ENCODE peak calls at places on chromosomes 4 and X, in seven cellular contexts. Y is mesenchymal stem cell, T is IMR-90, N is neuronal stem cell, K is H1, F is H9, H is trophoblast cell. P is an unnamed sample.

GRCh38 chr4:5451243-5451642 is 257.1 kb downstream of the EVC2 start:
- DNase-seq in F (no peak), K (no peak), T (no peak), N (no peak), H (no peak), Y (no peak), P (no peak)

GRCh38 chrX:148337873-148338272 is 162.5 kb upstream of the AFF2 start:
- DNase-seq in F (no peak), Y (no peak), N (no peak), H (no peak), K (no peak), T (no peak), P (no peak)

GRCh38 chr4:128574706-128575105 is 234.8 kb upstream of the JADE1 start:
- DNase-seq in N (peak; percentile 48), F (peak; percentile 82), T (peak; percentile 68), K (peak; percentile 81), Y (no peak), H (peak; percentile 64), P (peak; percentile 92)

GRCh38 chrX:3124041-3124440 is 82.8 kb downstream of the ARSF start:
- DNase-seq in H (no peak), Y (no peak), T (peak; percentile 64), K (no peak), F (no peak), N (no peak), P (no peak)

GRCh38 chr4:80268081-80268823 is 1.8 kb downstream of the FGF5 start:
- DNase-seq in F (peak; percentile 58), Y (peak; percentile 43), K (no peak), T (peak; percentile 53), N (no peak), H (no peak), P (peak; percentile 45)

GRCh38 chr4:123587983-123588494 is 191.4 kb downstream of the SPRY1 start:
- DNase-seq in Y (peak; percentile 99), K (no peak), H (peak; percentile 30), N (no peak), F (no peak), T (peak; percentile 93), P (no peak)

GRCh38 chr4:135838889-135839288 is 1637.3 kb upstream of the PABPC4L start:
- DNase-seq in N (peak; percentile 8), Y (peak; percentile 80), T (peak; percentile 2), K (no peak), H (peak; percentile 65), F (peak; percentile 55), P (peak; percentile 93)

GRCh38 chr4:157997296-157997695 is 175.5 kb downstream of the GASK1B start:
- DNase-seq in Y (no peak), T (no peak), H (no peak), N (no peak), F (no peak), K (no peak), P (no peak)

GRCh38 chr4:88043001-88043400 is 35.6 kb downstream of the PKD2 start:
- DNase-seq in Y (no peak), T (no peak), N (no peak), F (no peak), K (no peak), H (no peak), P (no peak)

GRCh38 chr4:40564815-40565505 is 64.7 kb downstream of the RBM47 start:
- DNase-seq in N (no peak), T (no peak), H (no peak), K (no peak), F (no peak), Y (peak; percentile 63), P (peak; percentile 86)

GRCh38 chr4:174324725-174325124 is 41.0 kb downstream of the CEP44 start:
- DNase-seq in N (no peak), H (no peak), Y (no peak), F (no peak), K (no peak), T (peak; percentile 52), P (no peak)

DNA sequence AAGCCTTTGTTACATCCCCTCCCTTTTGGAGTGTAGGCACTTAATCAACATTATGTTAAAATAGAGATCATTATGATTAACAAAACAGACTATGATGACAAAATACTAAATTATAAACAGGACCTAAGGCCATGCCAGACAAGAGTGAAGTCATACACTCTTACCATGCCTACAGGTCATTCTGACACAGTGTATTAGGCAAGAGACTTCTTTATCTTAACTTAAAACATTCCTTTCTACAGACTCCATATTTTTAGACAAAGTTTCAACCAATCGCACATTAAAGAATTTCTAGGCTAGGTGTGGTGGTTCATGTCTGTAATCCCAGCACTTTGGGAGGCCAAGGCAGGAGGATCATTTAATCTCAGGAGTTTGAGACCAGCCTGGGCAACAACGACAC is 128.6 kb upstream of the SLC34A2 start:
- DNase-seq in N (no peak), F (no peak), T (no peak), H (peak; percentile 61), Y (no peak), K (no peak), P (no peak)
- H3K4ac ChIP-seq in N (no peak overlapping the region), F (no peak overlapping the region), T (no peak overlapping the region), H (no peak overlapping the region), Y (no peak overlapping the region), K (no peak overlapping the region), P (no peak overlapping the region)

DNA sequence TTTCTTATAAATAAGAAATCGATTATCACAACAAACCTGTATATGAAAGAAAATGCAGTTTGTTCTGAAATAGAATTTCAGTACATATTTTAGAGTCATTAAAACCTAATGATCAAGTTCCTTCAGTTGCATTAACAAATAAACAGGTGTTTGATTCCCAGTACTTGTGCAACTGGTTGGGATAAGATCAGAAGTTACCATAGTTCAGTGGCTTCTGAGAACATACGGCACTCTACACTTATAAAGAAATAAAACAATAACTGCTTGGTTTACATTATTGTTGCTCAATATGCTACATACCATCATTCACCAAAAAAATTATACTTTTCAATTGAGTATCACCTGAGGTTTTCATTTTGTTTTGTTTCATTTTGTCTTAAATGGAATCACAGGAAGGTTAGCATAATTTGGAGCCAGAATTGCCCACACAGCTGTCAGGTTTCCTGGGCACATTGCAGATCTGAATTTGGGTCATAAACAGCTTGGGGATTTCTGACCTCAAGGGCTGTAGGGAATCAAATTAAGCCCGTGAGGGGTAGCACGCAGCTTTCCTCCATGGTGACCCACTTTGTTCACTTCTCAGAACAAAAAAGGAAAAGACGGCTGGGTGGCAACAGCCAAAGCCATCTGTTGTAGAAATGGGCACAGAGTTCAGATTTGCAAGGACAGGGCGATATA is 14.9 kb upstream of the CCNG2 start:
- DNase-seq in Y (no peak), F (no peak), H (no peak), T (no peak), K (no peak), N (no peak), P (no peak)
- H4K8ac ChIP-seq in Y (no peak overlapping the region), F (no peak overlapping the region), H (no peak overlapping the region), T (no peak overlapping the region), K (no peak overlapping the region), N (no peak overlapping the region), P (peak overlapping the region; percentile 15)

GRCh38 chr4:63459329-63459728 is 949.9 kb downstream of the TECRL start:
- DNase-seq in K (no peak), T (no peak), Y (no peak), H (no peak), N (no peak), F (no peak), P (no peak)

GRCh38 chr4:63460075-63460474 is 949.2 kb downstream of the TECRL start:
- DNase-seq in Y (no peak), N (no peak), T (no peak), F (no peak), H (no peak), K (no peak), P (no peak)

DNA sequence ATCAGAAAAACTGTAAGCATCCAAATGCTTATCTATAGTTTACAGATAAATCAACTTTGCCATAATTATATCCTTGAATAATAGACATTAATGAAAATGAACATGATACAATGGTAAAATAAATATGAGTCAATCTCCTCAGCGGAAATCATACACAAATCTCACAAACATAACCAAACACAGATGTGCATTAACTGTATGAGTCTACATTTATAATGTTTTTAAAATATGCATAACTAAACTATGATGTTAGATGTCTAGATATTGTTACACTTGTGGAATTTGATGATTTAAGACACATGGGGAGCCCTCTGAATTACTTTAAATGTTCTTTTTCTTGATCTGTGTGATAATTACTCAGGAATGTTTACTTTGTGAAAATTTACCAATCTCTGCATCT is 951.2 kb downstream of the TECRL start:
- DNase-seq in F (no peak), Y (no peak), T (no peak), H (no peak), K (no peak), N (no peak), P (no peak)
- H3K4ac ChIP-seq in F (no peak overlapping the region), Y (no peak overlapping the region), T (no peak overlapping the region), H (no peak overlapping the region), K (no peak overlapping the region), N (no peak overlapping the region), P (no peak overlapping the region)

DNA sequence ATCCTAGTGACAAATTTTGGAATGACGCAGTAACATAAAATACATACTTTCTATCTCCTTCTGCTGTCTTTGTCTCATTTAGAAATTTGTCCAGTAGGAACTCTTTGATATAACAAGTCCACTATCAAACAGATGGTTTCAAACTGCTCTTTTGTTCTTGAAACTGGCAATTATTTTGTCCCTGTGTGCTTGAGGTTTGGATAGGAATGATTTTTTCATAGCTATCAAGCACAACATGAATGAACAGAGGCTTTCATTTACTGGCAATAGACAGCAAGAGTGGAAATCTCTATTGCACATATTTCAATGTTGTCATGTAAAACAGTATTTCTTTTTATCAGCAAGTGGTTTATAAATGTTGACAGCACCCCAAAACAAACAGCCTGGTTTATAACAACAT is 59.8 kb downstream of the TIGD2 start:
- DNase-seq in H (no peak), N (no peak), K (no peak), F (no peak), T (no peak), Y (no peak), P (no peak)
- H4K8ac ChIP-seq in H (no peak overlapping the region), N (no peak overlapping the region), K (no peak overlapping the region), F (no peak overlapping the region), T (no peak overlapping the region), Y (no peak overlapping the region), P (no peak overlapping the region)

GRCh38 chr4:155011163-155011825 is 197.1 kb upstream of the NPY2R start:
- DNase-seq in N (no peak), F (no peak), Y (no peak), H (no peak), K (no peak), T (no peak), P (no peak)
- H3K4ac ChIP-seq in N (no peak overlapping the region), F (no peak overlapping the region), Y (no peak overlapping the region), H (no peak overlapping the region), K (no peak overlapping the region), T (no peak overlapping the region), P (no peak overlapping the region)

DNA sequence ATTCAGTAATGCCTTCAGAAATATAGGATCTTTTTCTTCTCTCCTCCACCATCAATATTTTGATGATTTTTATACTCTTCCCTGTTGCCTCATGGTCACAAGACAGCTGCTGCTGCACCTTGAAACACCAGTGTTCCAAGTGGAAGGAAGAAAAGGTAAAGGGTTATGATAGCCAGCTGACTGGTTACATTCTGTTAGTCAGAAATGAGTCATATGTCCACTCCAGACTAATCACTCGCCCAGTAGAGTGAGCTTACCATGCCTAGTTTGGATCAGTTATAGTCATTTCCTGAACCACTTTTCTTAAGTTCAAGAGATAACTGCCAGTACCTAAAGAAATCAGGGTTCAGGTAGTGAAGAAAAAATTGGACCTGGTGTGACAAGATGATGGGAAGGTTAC is 532.3 kb upstream of the SMIM31 start:
- DNase-seq in F (no peak), H (peak; percentile 7), Y (no peak), T (no peak), N (no peak), K (no peak), P (no peak)
- H4K8ac ChIP-seq in F (no peak overlapping the region), H (no peak overlapping the region), Y (no peak overlapping the region), T (no peak overlapping the region), N (no peak overlapping the region), K (no peak overlapping the region), P (no peak overlapping the region)